ENCODE peak calls at places on chromosomes 3 and 15, in four cellular contexts. L, U, H and F are unnamed samples.

GRCh38 chr15:90838066-90838465 is 30.3 kb upstream of the FURIN start:
- DNase-seq in L (no peak), U (peak; percentile 74), H (peak; percentile 81), F (peak; percentile 73)

GRCh38 chr3:51773529-51773928 is 5.5 kb downstream of the IQCF6 start:
- DNase-seq in L (no peak), U (no peak), H (no peak), F (no peak)

GRCh38 chr3:141393151-141394076 is 25.1 kb downstream of the ZBTB38 start:
- DNase-seq in L (peak; percentile 33), U (no peak), H (no peak), F (no peak)

GRCh38 chr3:110419096-110419495 is 652.5 kb upstream of the NECTIN3 start:
- DNase-seq in L (no peak), U (no peak), H (no peak), F (no peak)

GRCh38 chr15:40006646-40007045 is 32.3 kb downstream of the SRP14 start:
- DNase-seq in L (no peak), U (no peak), H (no peak), F (no peak)

GRCh38 chr3:177314897-177315296 is 117.6 kb upstream of the TBL1XR1 start:
- DNase-seq in L (no peak), U (no peak), H (no peak), F (no peak)

GRCh38 chr3:138068046-138068445 is 47.4 kb downstream of the DZIP1L start:
- DNase-seq in L (no peak), U (no peak), H (no peak), F (no peak)

GRCh38 chr15:54029076-54029475 is 50.8 kb downstream of the UNC13C start:
- DNase-seq in L (no peak), U (no peak), H (no peak), F (no peak)

GRCh38 chr3:47961815-47962606 is 54.2 kb downstream of the MAP4 start:
- DNase-seq in L (no peak), U (no peak), H (no peak), F (no peak)

GRCh38 chr3:70973558-70973957 is 610.0 kb downstream of the FOXP1 start:
- DNase-seq in L (no peak), U (no peak), H (no peak), F (no peak)

GRCh38 chr3:195012100-195012499 is 258.9 kb downstream of the XXYLT1 start:
- DNase-seq in L (no peak), U (no peak), H (no peak), F (no peak)

GRCh38 chr3:141877911-141878310 is 1.5 kb downstream of the ATP1B3 start:
- DNase-seq in L (no peak), U (no peak), H (no peak), F (no peak)

GRCh38 chr3:52091566-52092290 is 35.4 kb upstream of the DUSP7 start:
- DNase-seq in L (peak; percentile 15), U (no peak), H (no peak), F (peak; percentile 19)

GRCh38 chr15:60350121-60350520 is 47.7 kb downstream of the ANXA2 start:
- DNase-seq in L (no peak), U (no peak), H (no peak), F (no peak)

GRCh38 chr3:141102372-141102771 is 51.2 kb downstream of the SPSB4 start:
- DNase-seq in L (no peak), U (no peak), H (no peak), F (no peak)

GRCh38 chr3:99394831-99395733 is 243.3 kb upstream of the COL8A1 start:
- DNase-seq in L (no peak), U (no peak), H (no peak), F (no peak)

GRCh38 chr3:30643763-30644462 is 37.5 kb downstream of the TGFBR2 start:
- DNase-seq in L (no peak), U (peak; percentile 35), H (no peak), F (peak; percentile 51)

GRCh38 chr15:80560601-80561025 is 134.5 kb upstream of the ABHD17C start:
- DNase-seq in L (no peak), U (no peak), H (no peak), F (no peak)

GRCh38 chr15:32649336-32649735 is 7.8 kb downstream of the SCG5 start:
- DNase-seq in L (no peak), U (no peak), H (no peak), F (no peak)

GRCh38 chr3:27110020-27110419 is 259.2 kb downstream of the NEK10 start:
- DNase-seq in L (no peak), U (no peak), H (no peak), F (no peak)

GRCh38 chr3:100954990-100955389 is 38.2 kb downstream of the ABI3BP start:
- DNase-seq in L (peak; percentile 27), U (no peak), H (no peak), F (no peak)

GRCh38 chr15:57522148-57522547 is 69.6 kb upstream of the MYZAP start:
- DNase-seq in L (no peak), U (no peak), H (no peak), F (no peak)